ENCODE peak calls at places on chromosomes 3 and 15, in eight cellular contexts. L is GM23338; N is neuronal stem cell; C is right lobe of liver; T is naive thymus-derived CD4-positive, alpha-beta T cell; D is testis; Y is thoracic aorta; A is ovary. G is an unnamed sample.

GRCh38 chr3:111737712-111738097 is 121.4 kb upstream of the PHLDB2 start:
- DNase-seq in N (no peak), C (peak; percentile 76), D (peak; percentile 69), L (no peak), Y (peak; percentile 40), T (no peak), A (peak; percentile 48), G (no peak)

GRCh38 chr15:31278056-31278445 is 48.6 kb upstream of the KLF13 start:
- DNase-seq in Y (no peak), T (peak; percentile 18), N (no peak), C (peak; percentile 41), L (no peak), A (peak; percentile 9), D (peak; percentile 12), G (no peak)

GRCh38 chr3:33932010-33932764 is 133.8 kb downstream of the PDCD6IP start:
- DNase-seq in N (no peak), Y (no peak), L (no peak), T (no peak), C (no peak), D (no peak), A (no peak), G (no peak)

GRCh38 chr3:111392911-111393351 is 149.1 kb upstream of the CD96 start:
- DNase-seq in D (no peak), T (no peak), N (no peak), L (peak; percentile 11), A (no peak), C (no peak), Y (no peak), G (no peak)

GRCh38 chr3:97940034-97940433 is 32.2 kb downstream of the RIOX2 start:
- DNase-seq in D (no peak), L (peak; percentile 45), N (no peak), A (no peak), C (no peak), Y (no peak), T (no peak), G (no peak)

GRCh38 chr3:185473290-185473815 is 25.5 kb downstream of the TMEM41A start:
- DNase-seq in N (no peak), C (no peak), D (no peak), L (no peak), Y (no peak), T (no peak), A (no peak), G (no peak)

GRCh38 chr3:45054196-45054857 is 28.2 kb downstream of the CLEC3B start:
- DNase-seq in Y (no peak), C (no peak), N (no peak), T (no peak), L (no peak), A (no peak), D (no peak), G (peak; percentile 19)

GRCh38 chr3:189687475-189687874 is 56.3 kb downstream of the TP63 start:
- DNase-seq in N (no peak), L (peak; percentile 43), A (no peak), Y (no peak), C (no peak), D (no peak), T (no peak), G (no peak)

GRCh38 chr3:42262525-42262924 is 3.5 kb downstream of the CCK start:
- DNase-seq in C (no peak), A (no peak), T (no peak), Y (no peak), L (no peak), N (peak; percentile 65), D (no peak), G (no peak)

GRCh38 chr15:83846847-83847246 is 192.9 kb downstream of the ADAMTSL3 start:
- DNase-seq in C (no peak), L (no peak), D (no peak), N (no peak), T (no peak), A (no peak), Y (no peak), G (no peak)

GRCh38 chr3:15591235-15591634 is 10.1 kb downstream of the HACL1 start:
- DNase-seq in C (no peak), N (no peak), T (no peak), A (no peak), Y (no peak), L (no peak), D (no peak), G (no peak)

DNA sequence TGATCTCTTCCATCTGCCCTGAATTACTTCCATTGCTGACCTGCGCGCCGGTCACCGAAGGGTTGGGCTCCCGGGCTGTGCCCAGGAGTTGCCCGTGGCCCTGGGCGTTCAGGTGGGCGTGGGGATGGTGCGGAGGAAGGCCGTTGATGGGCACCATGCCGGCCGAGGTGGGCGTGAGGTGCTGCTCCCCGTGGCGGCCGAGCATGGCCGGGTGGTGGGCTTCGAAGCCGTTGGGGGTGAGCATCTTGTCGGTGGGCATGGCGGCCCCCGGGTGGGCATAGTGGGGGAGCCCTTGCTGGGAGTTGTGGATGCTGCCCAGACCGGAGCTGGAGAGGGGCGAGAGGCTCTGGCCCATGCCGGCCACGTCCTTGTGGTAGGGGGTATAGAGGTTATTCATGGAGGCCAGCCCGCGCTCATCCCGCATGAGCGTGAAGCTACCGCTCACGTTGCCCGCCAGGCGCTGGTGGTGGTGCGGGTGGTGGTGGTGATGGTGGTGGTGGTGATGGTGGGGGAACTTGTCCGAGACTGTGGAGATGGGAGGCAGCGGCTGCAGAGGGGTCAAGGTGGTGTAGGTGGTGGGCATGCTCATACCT is 1.0 kb downstream of the ONECUT1 start:
- DNase-seq in T (no peak), A (no peak), Y (no peak), C (peak; percentile 47), D (no peak), L (no peak), N (no peak), G (no peak)
- H3K27me3 ChIP-seq in T (peaks cover 6% of the 10 kb centered on the region), A (no peaks in the 10 kb centered on the region), Y (peaks cover 44% of the 10 kb centered on the region), C (no peaks in the 10 kb centered on the region), D (peaks cover 11% of the 10 kb centered on the region), L (peaks cover 99% of the 10 kb centered on the region), N (peaks cover 60% of the 10 kb centered on the region), G (no peaks in the 10 kb centered on the region)

DNA sequence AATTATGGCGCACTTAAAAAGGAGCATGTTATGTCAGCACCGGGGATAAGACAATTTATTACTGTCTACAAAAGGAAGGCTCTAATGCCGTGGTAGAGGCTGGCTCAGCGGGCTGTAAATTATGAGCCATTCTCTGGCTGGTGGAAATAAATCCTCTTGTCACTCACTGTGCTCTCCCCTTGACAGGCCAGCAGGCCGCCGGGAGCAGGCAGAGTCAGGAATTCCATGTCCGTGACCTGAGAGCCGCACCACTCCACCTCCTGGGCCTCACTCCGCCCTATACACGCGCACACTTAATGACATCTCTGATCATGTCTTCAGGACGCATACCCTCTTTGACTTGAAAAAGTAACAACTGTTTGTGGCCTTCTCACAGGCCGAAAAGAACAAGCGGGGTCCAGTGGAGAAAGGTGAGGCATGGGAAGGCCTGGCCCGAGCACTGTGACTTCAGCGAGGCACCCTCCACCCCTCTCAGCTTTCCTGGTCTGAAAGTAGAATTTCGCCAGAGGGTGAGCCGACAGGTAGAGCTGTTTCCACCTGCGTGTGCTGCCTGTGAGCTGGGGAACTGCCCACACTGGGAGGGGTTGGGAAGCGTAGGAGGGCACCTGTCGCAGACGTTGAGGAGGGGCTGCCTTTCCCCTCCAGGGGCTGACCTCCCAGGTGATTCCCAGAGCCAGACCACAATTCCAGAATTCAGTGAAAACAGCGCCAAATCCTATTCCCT is 13.2 kb upstream of the PCSK6 start:
- DNase-seq in N (no peak), D (peak; percentile 13), T (peak; percentile 13), C (no peak), A (no peak), Y (no peak), L (no peak), G (no peak)
- H3K27me3 ChIP-seq in N (no peaks in the 10 kb centered on the region), D (no peaks in the 10 kb centered on the region), T (no peaks in the 10 kb centered on the region), C (no peaks in the 10 kb centered on the region), A (no peaks in the 10 kb centered on the region), Y (no peaks in the 10 kb centered on the region), L (no peaks in the 10 kb centered on the region), G (no peaks in the 10 kb centered on the region)

DNA sequence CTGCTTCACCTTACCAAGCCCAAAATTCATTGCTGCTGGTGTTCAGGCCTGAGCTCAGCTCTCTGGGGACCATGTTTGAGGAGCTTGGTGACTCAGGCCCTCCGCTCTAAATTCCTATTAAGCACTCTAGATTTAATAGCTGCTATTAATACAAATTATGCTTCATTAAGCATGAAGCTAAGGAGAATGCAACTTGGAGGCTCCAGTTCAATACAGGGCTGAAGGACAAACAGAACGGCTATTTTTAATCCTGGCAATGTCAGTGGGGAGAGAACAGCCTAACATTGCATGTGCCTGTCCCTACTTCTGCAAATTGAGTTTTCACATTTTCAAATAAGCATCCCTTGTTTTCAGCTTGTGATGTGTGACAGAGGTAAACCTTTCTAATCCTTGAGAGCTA is 80.1 kb upstream of the TRIM42 start:
- DNase-seq in N (no peak), D (peak; percentile 44), A (no peak), Y (no peak), C (no peak), T (no peak), L (no peak), G (peak; percentile 75)
- H3K27me3 ChIP-seq in N (no peaks in the 10 kb centered on the region), D (no peaks in the 10 kb centered on the region), A (no peaks in the 10 kb centered on the region), Y (no peaks in the 10 kb centered on the region), C (no peaks in the 10 kb centered on the region), T (no peaks in the 10 kb centered on the region), L (no peaks in the 10 kb centered on the region), G (no peaks in the 10 kb centered on the region)

GRCh38 chr15:41502787-41503668 is 9.4 kb downstream of the ITPKA start:
- DNase-seq in A (no peak), N (no peak), L (peak; percentile 75), D (no peak), Y (no peak), C (no peak), T (no peak), G (no peak)
- H3K27me3 ChIP-seq in A (peaks cover 4% of the 10 kb centered on the region), N (peaks cover 34% of the 10 kb centered on the region), L (peaks cover 99% of the 10 kb centered on the region), D (no peaks in the 10 kb centered on the region), Y (no peaks in the 10 kb centered on the region), C (no peaks in the 10 kb centered on the region), T (peaks cover 3% of the 10 kb centered on the region), G (no peaks in the 10 kb centered on the region)